ENCODE peak calls at places on chromosomes 11 and 22, in six cellular contexts. P, Y, I, R, H and Z are unnamed samples.

GRCh38 chr22:50318356-50318697 is 8.5 kb downstream of the DENND6B start:
- DNase-seq in P (no peak), Y (no peak), I (no peak), R (no peak), H (no peak), Z (peak)

GRCh38 chr11:42473116-42473515 is 838.7 kb upstream of the API5 start:
- DNase-seq in P (no peak), Y (no peak), I (no peak), R (no peak), H (no peak), Z (no peak)

GRCh38 chr11:11973361-11973800 is 35.0 kb downstream of the DKK3 start:
- DNase-seq in P (no peak), Y (peak), I (no peak), R (no peak), H (no peak), Z (no peak)

GRCh38 chr11:70299636-70300035 is 29.1 kb downstream of the PPFIA1 start:
- DNase-seq in P (no peak), Y (no peak), I (no peak), R (no peak), H (no peak), Z (no peak)

GRCh38 chr11:8693010-8693551 is 10.5 kb downstream of the RPL27A start:
- DNase-seq in P (no peak), Y (no peak), I (no peak), R (no peak), H (no peak), Z (no peak)

GRCh38 chr22:29702025-29702930 is 17.5 kb upstream of the CABP7 start:
- DNase-seq in P (no peak), Y (no peak), I (no peak), R (no peak), H (no peak), Z (no peak)

GRCh38 chr11:17561111-17561415 is 14.0 kb downstream of the OTOG start:
- DNase-seq in P (no peak), Y (no peak), I (no peak), R (no peak), H (no peak), Z (no peak)

GRCh38 chr11:128692750-128693578 is 908 bp upstream of the FLI1 start:
- DNase-seq in P (no peak), Y (no peak), I (no peak), R (no peak), H (no peak), Z (no peak)

GRCh38 chr11:77324508-77324907 is 23.0 kb upstream of the GDPD4 start:
- DNase-seq in P (no peak), Y (no peak), I (no peak), R (no peak), H (no peak), Z (no peak)

GRCh38 chr11:106956887-106957505 is 61.3 kb downstream of the GUCY1A2 start:
- DNase-seq in P (no peak), Y (no peak), I (no peak), R (no peak), H (no peak), Z (no peak)

GRCh38 chr11:75474878-75475766 is 42.1 kb upstream of the KLHL35 start:
- DNase-seq in P (peak), Y (no peak), I (peak), R (peak), H (peak), Z (no peak)

GRCh38 chr11:76596652-76597051 is 73.9 kb downstream of the LRRC32 start:
- DNase-seq in P (no peak), Y (no peak), I (no peak), R (no peak), H (no peak), Z (no peak)

GRCh38 chr22:25853078-25853477 is 111.1 kb downstream of the MYO18B start:
- DNase-seq in P (no peak), Y (no peak), I (no peak), R (no peak), H (no peak), Z (no peak)

GRCh38 chr11:26878959-26879581 is 114.8 kb upstream of the FIBIN start:
- DNase-seq in P (no peak), Y (no peak), I (no peak), R (no peak), H (no peak), Z (no peak)

GRCh38 chr11:64834723-64835615 is 9.5 kb downstream of the CDC42BPG start:
- DNase-seq in P (no peak), Y (no peak), I (no peak), R (no peak), H (peak), Z (peak)

GRCh38 chr11:117461396-117462182 is 133.9 kb downstream of the CEP164 start:
- DNase-seq in P (no peak), Y (no peak), I (no peak), R (no peak), H (no peak), Z (no peak)

GRCh38 chr11:130462101-130462885 is 13.8 kb downstream of the ADAMTS15 start:
- DNase-seq in P (no peak), Y (no peak), I (no peak), R (no peak), H (no peak), Z (no peak)

GRCh38 chr11:100939581-100939980 is 190.0 kb downstream of the PGR start:
- DNase-seq in P (no peak), Y (no peak), I (no peak), R (no peak), H (no peak), Z (no peak)

GRCh38 chr11:107830915-107831540 is 27.6 kb downstream of the SLC35F2 start:
- DNase-seq in P (no peak), Y (no peak), I (no peak), R (no peak), H (no peak), Z (no peak)

GRCh38 chr22:27866136-27867091 is 52.6 kb downstream of the PITPNB start:
- DNase-seq in P (no peak), Y (no peak), I (no peak), R (no peak), H (peak), Z (no peak)

GRCh38 chr11:74050465-74050864 is 41.6 kb upstream of the UCP3 start:
- DNase-seq in P (no peak), Y (no peak), I (no peak), R (no peak), H (no peak), Z (no peak)

GRCh38 chr22:22748297-22748743 is 103.9 kb downstream of the GGTLC2 start:
- DNase-seq in P (peak), Y (no peak), I (no peak), R (no peak), H (peak), Z (no peak)

GRCh38 chr22:25668437-25668836 is 73.6 kb upstream of the MYO18B start:
- DNase-seq in P (no peak), Y (no peak), I (no peak), R (no peak), H (no peak), Z (no peak)

GRCh38 chr11:44568706-44569473 is 3.4 kb downstream of the CD82 start:
- DNase-seq in P (no peak), Y (no peak), I (peak), R (peak), H (peak), Z (peak)